ENCODE peak calls at places on chromosomes 11 and 22, in ten cellular contexts. E, V, R, D, A, J, G, Z, C and B are unnamed samples.

GRCh38 chr11:116225236-116225635 is 547.6 kb downstream of the BUD13 start:
- DNase-seq in E (no peak), V (no peak), R (no peak), D (no peak), A (no peak), J (no peak), G (no peak), Z (no peak), C (no peak), B (no peak)

GRCh38 chr11:707817-708420 is 1.9 kb downstream of the EPS8L2 start:
- DNase-seq in E (no peak), V (no peak), R (no peak), D (no peak), A (no peak), J (peak), G (no peak), Z (no peak), C (no peak), B (no peak)

GRCh38 chr22:38554281-38554680 is 15.7 kb downstream of the DMC1 start:
- DNase-seq in E (no peak), V (no peak), R (peak), D (no peak), A (peak), J (no peak), G (peak), Z (no peak), C (no peak), B (no peak)

GRCh38 chr11:131691558-131692041 is 321.2 kb downstream of the NTM start:
- DNase-seq in E (no peak), V (no peak), R (peak), D (peak), A (peak), J (peak), G (peak), Z (no peak), C (no peak), B (no peak)

GRCh38 chr11:7673724-7674434 is 579 bp upstream of the CYB5R2 start:
- DNase-seq in E (no peak), V (no peak), R (no peak), D (no peak), A (peak), J (peak), G (peak), Z (no peak), C (peak), B (peak)

GRCh38 chr22:44133161-44133560 is 47.6 kb upstream of the PARVG start:
- DNase-seq in E (no peak), V (no peak), R (no peak), D (no peak), A (peak), J (no peak), G (peak), Z (peak), C (no peak), B (no peak)

GRCh38 chr22:42270178-42270511 is 308 bp downstream of the TCF20 start:
- DNase-seq in E (peak), V (no peak), R (no peak), D (no peak), A (no peak), J (no peak), G (no peak), Z (no peak), C (no peak), B (peak)

GRCh38 chr11:2688381-2689231 is 11.2 kb downstream of the KCNQ1OT1 start:
- DNase-seq in E (no peak), V (no peak), R (no peak), D (no peak), A (no peak), J (no peak), G (no peak), Z (no peak), C (peak), B (no peak)

GRCh38 chr11:106012744-106013143 is 9.3 kb downstream of the MSANTD4 start:
- DNase-seq in E (no peak), V (no peak), R (peak), D (no peak), A (peak), J (no peak), G (peak), Z (peak), C (no peak), B (peak)

GRCh38 chr22:46728470-46728869 is 9.6 kb downstream of the CERK start:
- DNase-seq in E (no peak), V (no peak), R (no peak), D (no peak), A (no peak), J (no peak), G (no peak), Z (no peak), C (no peak), B (no peak)

GRCh38 chr11:115645631-115646271 is 141.5 kb upstream of the CADM1 start:
- DNase-seq in E (no peak), V (no peak), R (no peak), D (no peak), A (no peak), J (peak), G (no peak), Z (no peak), C (no peak), B (peak)

GRCh38 chr22:29121124-29121523 is 48.3 kb downstream of the KREMEN1 start:
- DNase-seq in E (no peak), V (no peak), R (no peak), D (no peak), A (no peak), J (no peak), G (peak), Z (no peak), C (no peak), B (no peak)

GRCh38 chr11:91913407-91913806 is 311.2 kb upstream of the FAT3 start:
- DNase-seq in E (no peak), V (no peak), R (no peak), D (no peak), A (no peak), J (no peak), G (no peak), Z (no peak), C (no peak), B (no peak)

GRCh38 chr22:30781271-30781875 is 86.7 kb downstream of the OSBP2 start:
- DNase-seq in E (no peak), V (no peak), R (peak), D (no peak), A (peak), J (no peak), G (no peak), Z (no peak), C (no peak), B (no peak)

GRCh38 chr11:15346907-15347306 is 232.2 kb downstream of the INSC start:
- DNase-seq in E (no peak), V (no peak), R (no peak), D (no peak), A (no peak), J (no peak), G (peak), Z (no peak), C (no peak), B (no peak)

GRCh38 chr11:116499396-116500001 is 273.3 kb downstream of the BUD13 start:
- DNase-seq in E (peak), V (no peak), R (peak), D (peak), A (peak), J (peak), G (peak), Z (no peak), C (peak), B (peak)

GRCh38 chr22:25869771-25870170 is 127.8 kb downstream of the MYO18B start:
- DNase-seq in E (no peak), V (no peak), R (no peak), D (no peak), A (no peak), J (no peak), G (no peak), Z (no peak), C (no peak), B (no peak)

GRCh38 chr22:32815943-32816342 is 14.4 kb downstream of the TIMP3 start:
- DNase-seq in E (no peak), V (no peak), R (no peak), D (no peak), A (no peak), J (no peak), G (no peak), Z (no peak), C (no peak), B (peak)

GRCh38 chr11:64597671-64598101 is 6.7 kb downstream of the SLC22A12 start:
- DNase-seq in E (peak), V (no peak), R (no peak), D (no peak), A (no peak), J (no peak), G (no peak), Z (no peak), C (no peak), B (no peak)

GRCh38 chr11:69014084-69014935 is 1.3 kb upstream of the MRGPRF start:
- DNase-seq in E (no peak), V (no peak), R (peak), D (no peak), A (peak), J (peak), G (no peak), Z (no peak), C (peak), B (peak)

GRCh38 chr11:9002920-9003572 is 755 bp downstream of the NRIP3 start:
- DNase-seq in E (no peak), V (no peak), R (no peak), D (no peak), A (no peak), J (no peak), G (no peak), Z (no peak), C (no peak), B (no peak)

GRCh38 chr22:37999640-38000272 is 15.4 kb upstream of the SOX10 start:
- DNase-seq in E (no peak), V (peak), R (peak), D (no peak), A (peak), J (no peak), G (peak), Z (peak), C (no peak), B (no peak)

GRCh38 chr22:49967333-49968241 is 7.0 kb downstream of the PIM3 start:
- DNase-seq in E (peak), V (peak), R (no peak), D (no peak), A (peak), J (peak), G (no peak), Z (no peak), C (peak), B (peak)

GRCh38 chr11:8828580-8829358 is 82.2 kb upstream of the AKIP1 start:
- DNase-seq in E (no peak), V (no peak), R (peak), D (no peak), A (peak), J (no peak), G (peak), Z (no peak), C (no peak), B (no peak)

GRCh38 chr11:35588627-35589026 is 29.6 kb upstream of the FJX1 start:
- DNase-seq in E (no peak), V (no peak), R (peak), D (no peak), A (peak), J (no peak), G (peak), Z (no peak), C (no peak), B (no peak)

GRCh38 chr11:6251990-6252473 is 7.6 kb upstream of the CCKBR start:
- DNase-seq in E (no peak), V (no peak), R (peak), D (no peak), A (peak), J (no peak), G (peak), Z (no peak), C (no peak), B (no peak)

GRCh38 chr11:68852628-68853027 is 10.9 kb upstream of the CPT1A start:
- DNase-seq in E (no peak), V (no peak), R (no peak), D (no peak), A (no peak), J (no peak), G (no peak), Z (no peak), C (no peak), B (no peak)

GRCh38 chr11:2828585-2829330 is 56.8 kb downstream of the CDKN1C start:
- DNase-seq in E (no peak), V (no peak), R (no peak), D (no peak), A (no peak), J (no peak), G (no peak), Z (no peak), C (no peak), B (peak)

GRCh38 chr11:15830730-15831443 is 525.5 kb downstream of the SOX6 start:
- DNase-seq in E (no peak), V (no peak), R (no peak), D (no peak), A (no peak), J (no peak), G (no peak), Z (no peak), C (no peak), B (no peak)

GRCh38 chr22:37599161-37599560 is 9.5 kb upstream of the GGA1 start:
- DNase-seq in E (no peak), V (no peak), R (no peak), D (no peak), A (no peak), J (no peak), G (no peak), Z (no peak), C (no peak), B (no peak)

GRCh38 chr22:36385491-36386350 is 2.0 kb downstream of the MYH9 start:
- DNase-seq in E (peak), V (peak), R (no peak), D (peak), A (peak), J (peak), G (peak), Z (no peak), C (peak), B (no peak)

GRCh38 chr11:22177186-22177585 is 15.7 kb upstream of the ANO5 start:
- DNase-seq in E (no peak), V (no peak), R (no peak), D (no peak), A (no peak), J (no peak), G (no peak), Z (no peak), C (no peak), B (no peak)

GRCh38 chr11:73168925-73169579 is 26.9 kb upstream of the FCHSD2 start:
- DNase-seq in E (no peak), V (no peak), R (no peak), D (no peak), A (no peak), J (no peak), G (no peak), Z (no peak), C (no peak), B (no peak)

GRCh38 chr11:73167555-73167954 is 25.4 kb upstream of the FCHSD2 start:
- DNase-seq in E (peak), V (no peak), R (no peak), D (no peak), A (no peak), J (no peak), G (no peak), Z (no peak), C (no peak), B (no peak)

GRCh38 chr11:73163638-73164174 is 21.6 kb upstream of the FCHSD2 start:
- DNase-seq in E (no peak), V (no peak), R (no peak), D (no peak), A (no peak), J (no peak), G (no peak), Z (no peak), C (no peak), B (no peak)

GRCh38 chr11:73162196-73162740 is 20.1 kb upstream of the FCHSD2 start:
- DNase-seq in E (no peak), V (no peak), R (no peak), D (no peak), A (no peak), J (no peak), G (no peak), Z (no peak), C (no peak), B (no peak)

GRCh38 chr11:73164803-73165542 is 22.9 kb upstream of the FCHSD2 start:
- DNase-seq in E (no peak), V (no peak), R (no peak), D (no peak), A (no peak), J (no peak), G (no peak), Z (no peak), C (no peak), B (no peak)
- H3K4me3 ChIP-seq in E (no peak), V (no peak), R (no peak), D (no peak), A (no peak), J (no peak), G (no peak), Z (no peak), C (no peak), B (no peak)

GRCh38 chr11:11978792-11979486 is 29.5 kb downstream of the DKK3 start:
- DNase-seq in E (no peak), V (no peak), R (peak), D (no peak), A (peak), J (no peak), G (peak), Z (peak), C (peak), B (peak)

GRCh38 chr11:11976476-11977187 is 31.8 kb downstream of the DKK3 start:
- DNase-seq in E (peak), V (no peak), R (no peak), D (no peak), A (no peak), J (no peak), G (no peak), Z (no peak), C (no peak), B (peak)

GRCh38 chr11:11978098-11978637 is 30.3 kb downstream of the DKK3 start:
- DNase-seq in E (no peak), V (no peak), R (no peak), D (no peak), A (no peak), J (no peak), G (no peak), Z (no peak), C (no peak), B (no peak)

GRCh38 chr11:11975201-11976092 is 33.0 kb downstream of the DKK3 start:
- DNase-seq in E (no peak), V (no peak), R (no peak), D (no peak), A (no peak), J (no peak), G (no peak), Z (no peak), C (no peak), B (no peak)

DNA sequence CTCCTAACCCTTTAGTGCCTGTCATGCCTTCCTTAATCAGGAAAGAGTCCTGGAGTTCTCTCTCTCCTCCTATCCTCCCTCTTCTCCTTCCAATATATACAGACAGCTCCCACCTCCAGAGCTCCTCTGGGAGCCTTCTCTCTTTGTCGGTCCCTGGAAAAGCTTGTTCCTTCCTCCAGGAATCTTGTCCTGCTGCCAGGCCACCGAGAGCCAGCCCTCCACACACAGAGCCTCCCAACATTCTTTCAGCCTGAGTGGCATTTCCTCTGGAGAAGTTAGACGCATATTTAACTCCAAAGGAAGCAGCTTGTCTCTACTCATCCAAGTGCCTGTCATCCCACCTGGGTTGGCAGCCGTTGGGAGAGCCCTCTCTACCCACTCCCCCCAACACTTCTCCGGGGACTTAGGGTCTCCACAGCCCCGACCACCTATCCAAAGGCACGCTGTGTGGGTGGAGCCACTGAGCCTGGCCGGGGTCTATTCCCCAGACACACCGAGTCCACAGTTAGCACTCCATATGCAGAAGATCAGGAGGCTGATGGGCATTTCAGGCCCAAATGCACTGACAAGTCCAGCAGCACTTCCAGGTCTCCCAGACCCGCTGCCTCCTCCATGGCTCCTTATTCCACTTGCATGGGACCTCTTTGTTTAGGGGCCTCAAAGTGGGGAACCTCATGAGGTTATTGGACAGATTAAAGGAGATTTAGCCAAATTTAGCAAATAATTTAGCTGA is 31.1 kb downstream of the DKK3 start:
- DNase-seq in E (peak), V (peak), R (peak), D (no peak), A (peak), J (no peak), G (peak), Z (peak), C (peak), B (peak)
- H3K4me3 ChIP-seq in E (no peak), V (peak), R (no peak), D (no peak), A (no peak), J (no peak), G (no peak), Z (no peak), C (no peak), B (no peak)

GRCh38 chr11:20669833-20670684 is 673 bp downstream of the NELL1 start:
- DNase-seq in E (no peak), V (no peak), R (no peak), D (no peak), A (no peak), J (peak), G (no peak), Z (no peak), C (no peak), B (no peak)

GRCh38 chr11:20670932-20671403 is 1.6 kb downstream of the NELL1 start:
- DNase-seq in E (no peak), V (no peak), R (no peak), D (no peak), A (no peak), J (peak), G (no peak), Z (no peak), C (no peak), B (no peak)

GRCh38 chr11:20671856-20672546 is 2.6 kb downstream of the NELL1 start:
- DNase-seq in E (no peak), V (no peak), R (no peak), D (peak), A (no peak), J (peak), G (no peak), Z (no peak), C (no peak), B (no peak)

GRCh38 chr11:20668410-20668809 is 976 bp upstream of the NELL1 start:
- DNase-seq in E (no peak), V (no peak), R (no peak), D (no peak), A (no peak), J (peak), G (no peak), Z (no peak), C (no peak), B (no peak)

GRCh38 chr11:20668844-20669832 is at the start of gene NELL1:
- DNase-seq in E (no peak), V (no peak), R (no peak), D (peak), A (no peak), J (peak), G (no peak), Z (no peak), C (no peak), B (no peak)
- H3K4me3 ChIP-seq in E (no peak), V (peak), R (no peak), D (peak), A (no peak), J (peak), G (no peak), Z (no peak), C (no peak), B (peak)

GRCh38 chr11:76798656-76799055 is 15.5 kb downstream of the TSKU start:
- DNase-seq in E (no peak), V (no peak), R (no peak), D (no peak), A (no peak), J (no peak), G (no peak), Z (no peak), C (no peak), B (no peak)

GRCh38 chr11:76800466-76801200 is 17.5 kb downstream of the TSKU start:
- DNase-seq in E (no peak), V (no peak), R (no peak), D (no peak), A (no peak), J (no peak), G (no peak), Z (no peak), C (no peak), B (no peak)

GRCh38 chr11:76797341-76798201 is 14.4 kb downstream of the TSKU start:
- DNase-seq in E (no peak), V (no peak), R (no peak), D (no peak), A (peak), J (no peak), G (no peak), Z (no peak), C (no peak), B (no peak)

GRCh38 chr11:76798202-76798581 is 15.0 kb downstream of the TSKU start:
- DNase-seq in E (no peak), V (no peak), R (no peak), D (no peak), A (no peak), J (no peak), G (no peak), Z (no peak), C (no peak), B (no peak)

DNA sequence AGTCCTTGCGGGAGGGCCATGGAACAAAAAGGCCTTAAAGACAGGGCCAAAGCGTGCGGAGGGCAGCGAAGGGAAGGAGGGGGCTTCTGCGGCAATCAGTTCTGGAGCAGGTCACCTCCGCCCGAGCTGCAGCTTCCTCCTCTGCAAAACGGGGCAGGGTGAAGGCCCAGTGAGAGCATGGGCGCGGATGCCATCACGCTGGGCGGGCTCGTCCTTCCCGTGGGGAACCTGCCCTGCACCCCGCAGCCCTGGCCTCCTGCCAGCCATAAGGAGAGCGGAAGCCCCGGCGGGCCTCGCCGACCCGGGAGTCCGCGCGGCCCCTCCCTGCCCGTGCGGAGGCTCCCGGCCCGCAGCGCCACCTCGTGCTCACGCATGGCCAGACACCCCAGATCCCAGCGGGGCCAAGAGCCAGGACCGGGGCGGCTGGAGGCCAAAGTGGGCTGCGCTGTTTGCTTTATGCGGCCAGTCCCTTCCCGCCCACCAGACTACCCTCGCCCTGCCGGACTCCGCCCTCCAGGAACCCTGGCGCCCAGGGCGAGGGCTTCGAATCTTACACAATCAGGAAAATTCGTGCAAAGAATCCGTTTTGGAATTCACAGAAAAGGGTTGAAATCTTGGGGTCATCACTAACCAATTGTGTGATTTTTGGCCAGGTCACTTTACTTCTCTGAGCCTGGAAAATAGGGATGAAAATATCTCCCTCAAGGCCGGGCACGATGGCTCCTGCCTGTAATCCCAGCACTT is 16.1 kb downstream of the TSKU start:
- DNase-seq in E (peak), V (peak), R (peak), D (peak), A (peak), J (peak), G (peak), Z (no peak), C (peak), B (peak)
- H3K4me3 ChIP-seq in E (peak), V (peak), R (no peak), D (peak), A (peak), J (peak), G (peak), Z (no peak), C (peak), B (peak)